ENCODE peak calls at places on chromosomes 13 and 19, in ten cellular contexts. V, M, J, O, W, E, Z, X, P and C are unnamed samples.

GRCh38 chr19:43605875-43606568 is 5.9 kb upstream of the SRRM5 start:
- DNase-seq in J (no peak), V (no peak), M (no peak), P (no peak), E (no peak), W (no peak), O (no peak), X (no peak), Z (no peak), C (no peak)

GRCh38 chr13:34179481-34179880 is 361.5 kb downstream of the RFC3 start:
- DNase-seq in X (peak; percentile 28), E (no peak), M (no peak), J (no peak), P (peak; percentile 51), V (no peak), W (no peak), Z (peak; percentile 23), O (no peak), C (no peak)

GRCh38 chr13:98947925-98948324 is 29.9 kb downstream of the DOCK9 start:
- DNase-seq in V (no peak), O (no peak), Z (peak; percentile 9), M (no peak), P (no peak), E (no peak), X (no peak), W (no peak), J (no peak), C (no peak)

GRCh38 chr19:11538232-11539036 is at the start of gene CNN1:
- DNase-seq in E (no peak), J (peak; percentile 76), W (no peak), P (peak; percentile 86), X (peak; percentile 94), M (no peak), O (peak; percentile 79), Z (peak; percentile 74), V (peak; percentile 63), C (no peak)

GRCh38 chr19:871446-872265 is 12.2 kb downstream of the CFD start:
- DNase-seq in X (peak; percentile 87), P (no peak), V (peak; percentile 11), O (peak; percentile 62), Z (no peak), J (no peak), E (no peak), M (no peak), W (peak; percentile 69), C (no peak)

GRCh38 chr13:48233097-48233885 is at the start of gene ITM2B:
- DNase-seq in M (no peak), E (peak; percentile 51), Z (peak; percentile 74), J (no peak), W (peak; percentile 75), P (peak; percentile 77), X (peak; percentile 96), V (peak; percentile 71), O (peak; percentile 70), C (peak; percentile 57)

GRCh38 chr13:24085662-24086061 is 74.9 kb upstream of the SPATA13 start:
- DNase-seq in J (no peak), W (no peak), O (no peak), V (no peak), X (no peak), M (no peak), E (no peak), Z (no peak), P (no peak), C (no peak)

GRCh38 chr19:41588497-41589209 is 12.7 kb downstream of the CEACAM21 start:
- DNase-seq in P (peak; percentile 58), E (no peak), X (peak; percentile 48), M (peak; percentile 5), Z (peak; percentile 55), J (no peak), W (no peak), O (peak; percentile 69), V (no peak), C (no peak)

GRCh38 chr13:59424661-59425060 is 739.1 kb downstream of the DIAPH3 start:
- DNase-seq in W (no peak), X (no peak), J (no peak), V (peak; percentile 6), Z (peak; percentile 40), O (no peak), M (no peak), E (no peak), P (peak; percentile 71), C (no peak)

GRCh38 chr13:93963266-93964131 is 516.0 kb downstream of the DCT start:
- DNase-seq in E (no peak), Z (peak; percentile 82), V (peak; percentile 77), P (peak; percentile 78), M (no peak), O (no peak), W (no peak), J (no peak), X (no peak), C (no peak)

GRCh38 chr13:33284916-33285315 is 639 bp downstream of the STARD13 start:
- DNase-seq in V (peak; percentile 36), Z (peak; percentile 53), J (no peak), X (no peak), E (no peak), M (no peak), O (no peak), W (no peak), P (peak; percentile 46), C (no peak)

GRCh38 chr13:44313674-44314073 is 60.0 kb upstream of the SERP2 start:
- DNase-seq in E (no peak), P (peak; percentile 63), J (no peak), M (peak; percentile 61), X (no peak), Z (peak; percentile 63), W (no peak), V (peak; percentile 93), O (no peak), C (no peak)

GRCh38 chr19:17073869-17074627 is 1.2 kb downstream of the HAUS8 start:
- DNase-seq in V (peak; percentile 23), E (no peak), P (no peak), Z (no peak), J (no peak), O (no peak), M (no peak), W (no peak), X (peak; percentile 67), C (no peak)

GRCh38 chr13:113043931-113044330 is 61.7 kb upstream of the F7 start:
- DNase-seq in O (no peak), X (no peak), M (no peak), V (no peak), P (no peak), W (no peak), E (no peak), Z (no peak), J (no peak), C (no peak)

GRCh38 chr19:9205506-9206113 is 13.8 kb downstream of the OR7D4 start:
- DNase-seq in M (peak; percentile 30), X (peak; percentile 65), P (peak; percentile 78), V (peak; percentile 39), J (peak; percentile 3), Z (peak; percentile 75), E (peak; percentile 54), W (peak; percentile 68), O (peak; percentile 79), C (no peak)

GRCh38 chr19:43439183-43440063 is 24.7 kb downstream of the TEX101 start:
- DNase-seq in X (no peak), V (peak; percentile 60), J (no peak), E (no peak), O (no peak), Z (peak; percentile 72), P (no peak), M (peak; percentile 65), W (no peak), C (no peak)

GRCh38 chr13:41456768-41457588 is at the start of gene RGCC:
- DNase-seq in O (peak; percentile 80), X (peak; percentile 95), W (peak; percentile 84), Z (peak; percentile 55), V (peak; percentile 60), E (peak; percentile 90), P (peak; percentile 42), M (peak; percentile 16), J (peak; percentile 70), C (peak; percentile 57)

GRCh38 chr13:97226788-97227627 is 4.9 kb downstream of the MBNL2 start:
- DNase-seq in E (no peak), W (no peak), P (no peak), V (no peak), O (no peak), X (no peak), Z (peak; percentile 57), J (no peak), M (no peak), C (no peak)

GRCh38 chr13:28494861-28495585 is at the start of gene FLT1:
- DNase-seq in O (peak; percentile 84), V (no peak), P (no peak), E (peak; percentile 38), W (no peak), M (no peak), X (peak; percentile 92), Z (peak; percentile 46), J (no peak), C (no peak)

GRCh38 chr13:113968463-113969310 is 5.2 kb downstream of the C13orf46 start:
- DNase-seq in W (no peak), P (no peak), M (no peak), E (no peak), J (no peak), O (no peak), V (no peak), Z (no peak), X (peak; percentile 65), C (peak; percentile 34)

GRCh38 chr13:44972956-44973581 is 16.2 kb downstream of the NUFIP1 start:
- DNase-seq in V (peak; percentile 32), W (no peak), J (no peak), M (no peak), P (peak; percentile 55), O (no peak), X (no peak), E (no peak), Z (peak; percentile 55), C (no peak)

GRCh38 chr19:4343056-4343844 is at the start of gene MPND:
- DNase-seq in E (peak; percentile 94), J (peak; percentile 55), W (peak; percentile 94), X (peak; percentile 98), Z (peak; percentile 75), V (peak; percentile 73), O (peak; percentile 89), M (peak; percentile 56), P (peak; percentile 81), C (peak; percentile 87)

GRCh38 chr13:53405616-53406015 is 377.0 kb downstream of the OLFM4 start:
- DNase-seq in O (peak; percentile 68), V (no peak), Z (no peak), M (no peak), W (no peak), E (no peak), X (peak; percentile 61), J (no peak), P (no peak), C (no peak)

GRCh38 chr13:51625555-51626345 is 41.5 kb downstream of the WDFY2 start:
- DNase-seq in X (no peak), E (no peak), M (no peak), O (no peak), Z (peak; percentile 54), V (no peak), J (no peak), W (no peak), P (no peak), C (no peak)

GRCh38 chr19:45601524-45602522 is at the start of gene GPR4:
- DNase-seq in J (no peak), W (no peak), E (no peak), O (peak; percentile 79), Z (peak; percentile 48), M (no peak), P (no peak), V (no peak), X (peak; percentile 97), C (no peak)

GRCh38 chr13:48874165-48874564 is 101.5 kb upstream of the FNDC3A start:
- DNase-seq in J (no peak), E (no peak), W (no peak), M (no peak), Z (no peak), V (no peak), P (no peak), X (no peak), O (no peak), C (no peak)

GRCh38 chr19:41161903-41162302 is 31.1 kb upstream of the CYP2S1 start:
- DNase-seq in J (no peak), X (peak; percentile 78), V (no peak), P (no peak), E (no peak), Z (no peak), W (no peak), O (peak; percentile 73), M (no peak), C (no peak)

GRCh38 chr13:23570099-23570926 is at the start of gene TNFRSF19:
- DNase-seq in E (no peak), V (peak; percentile 23), M (peak; percentile 84), P (peak; percentile 76), Z (peak; percentile 90), O (no peak), X (no peak), J (no peak), W (no peak), C (no peak)